ENCODE peak calls at places on chromosomes 5 and 9, in ten cellular contexts. One of them, this sample, is unnamed.

GRCh38 chr5:180112101-180112861 is 40.7 kb upstream of the RNF130 start:
- DNase-seq in uterus: peak
- DNase-seq in NB4: no peak
- DNase-seq in HCT116: no peak
- DNase-seq in adrenal gland: peak
- DNase-seq in tibial nerve: no peak
- DNase-seq in A549: no peak
- DNase-seq in testis: no peak
- DNase-seq in spleen: peak
- DNase-seq in H54: no peak
- DNase-seq in this sample: no peak

GRCh38 chr5:125835293-125836172 is 587.7 kb upstream of the GRAMD2B start:
- DNase-seq in tibial nerve: peak
- DNase-seq in H54: no peak
- DNase-seq in A549: peak
- DNase-seq in NB4: peak
- DNase-seq in spleen: no peak
- DNase-seq in adrenal gland: peak
- DNase-seq in uterus: peak
- DNase-seq in testis: peak
- DNase-seq in HCT116: peak
- DNase-seq in this sample: peak

GRCh38 chr9:135330307-135330631 is 149.3 kb upstream of the PPP1R26 start:
- DNase-seq in tibial nerve: no peak
- DNase-seq in HCT116: no peak
- DNase-seq in spleen: no peak
- DNase-seq in H54: no peak
- DNase-seq in NB4: no peak
- DNase-seq in uterus: peak
- DNase-seq in A549: no peak
- DNase-seq in adrenal gland: no peak
- DNase-seq in testis: peak
- DNase-seq in this sample: no peak

GRCh38 chr5:3226171-3226570 is 369.5 kb upstream of the IRX1 start:
- DNase-seq in testis: no peak
- DNase-seq in tibial nerve: no peak
- DNase-seq in spleen: no peak
- DNase-seq in NB4: no peak
- DNase-seq in adrenal gland: no peak
- DNase-seq in uterus: no peak
- DNase-seq in H54: no peak
- DNase-seq in A549: no peak
- DNase-seq in HCT116: no peak
- DNase-seq in this sample: no peak

GRCh38 chr5:66306105-66306843 is 162.2 kb downstream of the SREK1 start:
- DNase-seq in tibial nerve: peak
- DNase-seq in A549: peak
- DNase-seq in HCT116: peak
- DNase-seq in testis: peak
- DNase-seq in adrenal gland: peak
- DNase-seq in NB4: peak
- DNase-seq in H54: peak
- DNase-seq in spleen: no peak
- DNase-seq in uterus: peak
- DNase-seq in this sample: peak

GRCh38 chr5:61449756-61450155 is 117.7 kb downstream of the ZSWIM6 start:
- DNase-seq in testis: no peak
- DNase-seq in A549: peak
- DNase-seq in H54: no peak
- DNase-seq in HCT116: peak
- DNase-seq in tibial nerve: no peak
- DNase-seq in spleen: no peak
- DNase-seq in adrenal gland: no peak
- DNase-seq in NB4: no peak
- DNase-seq in uterus: no peak
- DNase-seq in this sample: no peak

GRCh38 chr5:76209297-76209696 is 126.1 kb downstream of the SV2C start:
- DNase-seq in tibial nerve: no peak
- DNase-seq in uterus: no peak
- DNase-seq in NB4: peak
- DNase-seq in A549: peak
- DNase-seq in testis: no peak
- DNase-seq in adrenal gland: no peak
- DNase-seq in spleen: no peak
- DNase-seq in H54: no peak
- DNase-seq in HCT116: no peak
- DNase-seq in this sample: peak

GRCh38 chr5:172284275-172284971 is 859 bp upstream of the UBTD2 start:
- DNase-seq in HCT116: no peak
- DNase-seq in testis: peak
- DNase-seq in tibial nerve: peak
- DNase-seq in A549: no peak
- DNase-seq in adrenal gland: no peak
- DNase-seq in uterus: no peak
- DNase-seq in H54: peak
- DNase-seq in spleen: peak
- DNase-seq in NB4: no peak
- DNase-seq in this sample: peak

GRCh38 chr9:107334103-107334776 is 51.2 kb downstream of the RAD23B start:
- DNase-seq in H54: no peak
- DNase-seq in NB4: no peak
- DNase-seq in spleen: no peak
- DNase-seq in adrenal gland: no peak
- DNase-seq in uterus: no peak
- DNase-seq in HCT116: no peak
- DNase-seq in tibial nerve: no peak
- DNase-seq in A549: no peak
- DNase-seq in testis: no peak
- DNase-seq in this sample: no peak
- TF ChIP-seq POLR2A in H54: no peak
- TF ChIP-seq POLR2A in NB4: no peak
- TF ChIP-seq POLR2A in spleen: no peak
- TF ChIP-seq POLR2A in adrenal gland: no peak
- TF ChIP-seq POLR2A in uterus: no peak
- TF ChIP-seq POLR2A in HCT116: no peak
- TF ChIP-seq POLR2A in tibial nerve: no peak
- TF ChIP-seq POLR2A in A549: no peak
- TF ChIP-seq POLR2A in testis: no peak
- TF ChIP-seq POLR2A in this sample: no peak

GRCh38 chr9:94031946-94032345 is 52.3 kb upstream of the PTPDC1 start:
- DNase-seq in H54: no peak
- DNase-seq in uterus: no peak
- DNase-seq in testis: no peak
- DNase-seq in NB4: no peak
- DNase-seq in spleen: no peak
- DNase-seq in HCT116: no peak
- DNase-seq in A549: no peak
- DNase-seq in adrenal gland: no peak
- DNase-seq in tibial nerve: no peak
- DNase-seq in this sample: no peak

GRCh38 chr9:94029932-94030317 is 54.3 kb upstream of the PTPDC1 start:
- DNase-seq in testis: no peak
- DNase-seq in uterus: no peak
- DNase-seq in tibial nerve: no peak
- DNase-seq in spleen: no peak
- DNase-seq in HCT116: no peak
- DNase-seq in adrenal gland: no peak
- DNase-seq in H54: no peak
- DNase-seq in A549: no peak
- DNase-seq in NB4: no peak
- DNase-seq in this sample: peak

GRCh38 chr9:94033383-94033782 is 50.9 kb upstream of the PTPDC1 start:
- DNase-seq in uterus: no peak
- DNase-seq in A549: no peak
- DNase-seq in testis: no peak
- DNase-seq in spleen: no peak
- DNase-seq in adrenal gland: no peak
- DNase-seq in NB4: no peak
- DNase-seq in HCT116: no peak
- DNase-seq in H54: no peak
- DNase-seq in tibial nerve: no peak
- DNase-seq in this sample: no peak

GRCh38 chr9:94031380-94031779 is 52.9 kb upstream of the PTPDC1 start:
- DNase-seq in uterus: no peak
- DNase-seq in HCT116: no peak
- DNase-seq in adrenal gland: no peak
- DNase-seq in tibial nerve: no peak
- DNase-seq in spleen: no peak
- DNase-seq in A549: no peak
- DNase-seq in NB4: no peak
- DNase-seq in testis: no peak
- DNase-seq in H54: no peak
- DNase-seq in this sample: no peak

DNA sequence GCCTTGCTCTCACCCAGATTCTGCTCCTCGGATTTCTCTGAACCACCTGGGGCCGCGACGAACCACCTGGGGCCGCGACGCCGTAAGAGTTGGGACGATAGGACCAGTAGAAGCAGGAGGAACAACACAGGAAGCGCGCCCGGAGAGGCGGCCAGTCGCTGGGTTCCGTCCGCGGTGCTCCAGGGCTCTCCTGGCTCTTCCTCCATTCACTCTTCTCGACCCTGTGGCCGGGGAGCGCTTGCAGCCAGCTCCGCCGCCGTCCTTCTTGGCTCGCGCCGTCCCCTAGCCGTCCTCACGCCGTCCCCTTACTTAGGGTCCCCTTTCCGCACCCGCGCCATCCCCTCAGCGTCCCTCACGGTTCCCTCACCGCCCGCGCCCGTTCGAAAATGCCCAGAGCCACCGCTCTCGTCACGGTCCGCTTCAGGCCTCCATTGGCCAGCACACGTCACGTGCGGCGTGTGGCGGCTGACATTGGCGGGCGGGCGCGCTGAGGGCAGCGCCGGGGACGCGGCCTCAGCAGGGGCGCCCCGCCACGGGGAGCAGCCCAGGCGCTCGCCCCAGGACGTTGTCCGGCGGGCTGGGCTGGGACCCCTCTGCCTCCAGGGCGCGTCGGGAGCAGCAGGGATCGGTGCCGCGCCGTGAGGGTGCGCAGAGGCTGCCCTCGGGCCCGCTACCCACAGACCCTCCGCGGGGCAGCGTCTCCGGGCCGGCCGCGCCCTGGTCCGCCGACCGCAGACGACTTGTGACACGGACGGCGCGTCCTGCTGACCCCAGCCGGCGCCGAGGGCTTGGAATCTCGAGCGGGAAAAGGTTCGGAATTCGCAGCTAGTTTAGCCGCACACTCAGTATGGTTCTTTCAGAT is 53.7 kb upstream of the PTPDC1 start:
- DNase-seq in A549: peak
- DNase-seq in spleen: peak
- DNase-seq in uterus: peak
- DNase-seq in tibial nerve: peak
- DNase-seq in H54: peak
- DNase-seq in adrenal gland: peak
- DNase-seq in NB4: peak
- DNase-seq in testis: peak
- DNase-seq in HCT116: peak
- DNase-seq in this sample: peak
- TF ChIP-seq POLR2A in A549: peak
- TF ChIP-seq POLR2A in spleen: peak
- TF ChIP-seq POLR2A in uterus: peak
- TF ChIP-seq POLR2A in tibial nerve: peak
- TF ChIP-seq POLR2A in H54: peak
- TF ChIP-seq POLR2A in adrenal gland: peak
- TF ChIP-seq POLR2A in NB4: peak
- TF ChIP-seq POLR2A in testis: no peak
- TF ChIP-seq POLR2A in HCT116: peak
- TF ChIP-seq POLR2A in this sample: peak

DNA sequence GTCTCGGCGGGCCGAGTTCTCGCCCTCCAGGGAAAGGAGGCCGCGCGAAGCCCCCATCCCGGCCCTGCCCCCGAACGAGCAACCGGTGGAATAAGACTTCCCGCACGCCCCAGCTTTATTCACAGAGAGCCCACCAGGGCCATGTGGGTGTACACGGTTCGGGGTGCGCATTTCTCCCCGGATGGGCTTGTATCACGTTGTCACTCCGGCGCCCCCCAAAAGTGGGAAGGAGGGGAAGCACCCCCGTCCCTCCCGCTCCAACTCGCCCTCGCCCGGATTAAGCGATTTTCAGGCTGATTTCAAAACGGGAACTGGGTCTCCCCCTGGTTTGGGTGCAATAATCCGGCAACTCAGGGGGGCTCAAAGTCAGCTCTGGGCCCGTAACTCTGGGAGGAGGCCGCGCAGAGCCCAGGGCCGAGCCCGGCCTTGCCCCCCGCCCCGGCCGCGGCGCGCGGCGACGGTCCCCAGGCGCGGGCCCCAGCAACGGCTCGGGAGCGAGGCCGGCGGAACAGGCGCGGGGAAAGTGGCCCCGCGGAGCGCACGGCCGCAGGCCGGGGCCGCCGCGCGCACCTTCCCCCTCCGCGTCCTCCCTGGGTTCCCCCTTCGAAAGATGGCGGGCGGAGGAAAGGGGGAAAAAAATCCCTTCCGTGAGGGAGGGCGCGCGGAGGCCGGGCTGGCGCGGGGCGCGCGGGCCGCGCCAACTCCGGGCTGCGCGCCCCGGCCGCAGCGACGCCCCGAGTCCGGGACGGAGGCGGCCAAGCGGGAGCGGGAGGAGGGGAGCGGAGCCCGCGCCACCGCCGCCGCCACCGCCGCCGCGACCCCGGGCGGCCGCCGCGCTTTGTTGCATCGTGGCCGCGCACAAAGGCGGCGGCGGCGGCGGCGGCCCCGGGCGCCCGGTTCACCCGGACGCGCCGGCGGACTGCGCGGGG is 639 bp downstream of the BRD3 start:
- DNase-seq in testis: no peak
- DNase-seq in tibial nerve: no peak
- DNase-seq in HCT116: no peak
- DNase-seq in NB4: peak
- DNase-seq in adrenal gland: peak
- DNase-seq in H54: peak
- DNase-seq in spleen: peak
- DNase-seq in uterus: peak
- DNase-seq in A549: peak
- DNase-seq in this sample: peak
- TF ChIP-seq POLR2A in testis: no peak
- TF ChIP-seq POLR2A in tibial nerve: no peak
- TF ChIP-seq POLR2A in HCT116: no peak
- TF ChIP-seq POLR2A in NB4: no peak
- TF ChIP-seq POLR2A in adrenal gland: no peak
- TF ChIP-seq POLR2A in H54: no peak
- TF ChIP-seq POLR2A in spleen: no peak
- TF ChIP-seq POLR2A in uterus: no peak
- TF ChIP-seq POLR2A in A549: no peak
- TF ChIP-seq POLR2A in this sample: no peak

DNA sequence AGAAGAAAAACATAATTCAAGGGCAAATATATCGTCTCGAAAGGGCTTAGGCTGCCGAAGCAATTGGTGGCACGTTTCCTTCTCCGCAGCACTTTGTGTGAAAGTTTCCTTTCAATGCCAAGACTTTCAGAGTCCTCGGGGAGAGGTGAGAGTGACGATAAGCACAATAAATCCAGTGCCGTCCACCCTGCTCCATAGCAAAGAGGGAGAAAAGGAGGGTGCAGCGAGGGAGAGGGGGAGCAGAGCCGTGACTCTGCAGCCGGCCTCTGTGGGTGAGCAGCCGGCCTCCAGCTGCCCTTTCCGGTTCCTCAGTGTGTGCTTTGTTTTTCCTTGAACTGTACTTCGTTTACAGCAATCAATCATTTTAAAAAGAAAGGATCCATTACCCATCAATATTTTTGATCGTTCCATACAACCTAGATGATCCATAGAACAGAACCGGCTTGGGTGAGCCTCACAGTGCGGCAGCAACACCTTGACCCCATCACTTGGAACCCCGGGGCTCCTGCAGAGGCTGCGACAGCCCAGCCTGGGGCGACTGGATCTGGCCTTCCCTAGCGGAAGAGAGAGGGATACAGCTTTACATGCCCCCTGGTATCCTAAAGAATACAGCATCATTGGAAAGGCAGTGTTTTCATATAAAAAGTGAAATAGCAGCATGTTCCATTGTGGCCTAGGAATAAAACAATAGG is 247.0 kb upstream of the IRX4 start:
- DNase-seq in A549: no peak
- DNase-seq in spleen: no peak
- DNase-seq in HCT116: no peak
- DNase-seq in uterus: no peak
- DNase-seq in testis: no peak
- DNase-seq in H54: no peak
- DNase-seq in tibial nerve: no peak
- DNase-seq in adrenal gland: no peak
- DNase-seq in NB4: no peak
- DNase-seq in this sample: no peak
- TF ChIP-seq POLR2A in A549: no peak
- TF ChIP-seq POLR2A in spleen: no peak
- TF ChIP-seq POLR2A in HCT116: no peak
- TF ChIP-seq POLR2A in uterus: no peak
- TF ChIP-seq POLR2A in testis: no peak
- TF ChIP-seq POLR2A in H54: no peak
- TF ChIP-seq POLR2A in tibial nerve: no peak
- TF ChIP-seq POLR2A in adrenal gland: no peak
- TF ChIP-seq POLR2A in NB4: no peak
- TF ChIP-seq POLR2A in this sample: no peak

This sample was measured in erythroblast.